ENCODE peak calls at places on chromosomes 12 and 14, in eight cellular contexts. One of them, this sample, is unnamed.

GRCh38 chr14:74641581-74641980 is 29.5 kb upstream of the LTBP2 start:
- DNase-seq in lower leg skin: no peak
- DNase-seq in uterus: no peak
- DNase-seq in spleen: peak; percentile 34
- DNase-seq in stomach: no peak
- DNase-seq in ovary: no peak
- DNase-seq in HCT116: no peak
- DNase-seq in transverse colon: no peak
- DNase-seq in this sample: no peak

GRCh38 chr14:65200454-65200853 is 98.1 kb upstream of the MAX start:
- DNase-seq in transverse colon: no peak
- DNase-seq in spleen: no peak
- DNase-seq in lower leg skin: no peak
- DNase-seq in ovary: no peak
- DNase-seq in uterus: no peak
- DNase-seq in HCT116: no peak
- DNase-seq in stomach: no peak
- DNase-seq in this sample: no peak

GRCh38 chr12:30880061-30880460 is 46.5 kb upstream of the TSPAN11 start:
- DNase-seq in lower leg skin: no peak
- DNase-seq in transverse colon: no peak
- DNase-seq in uterus: no peak
- DNase-seq in HCT116: no peak
- DNase-seq in spleen: no peak
- DNase-seq in ovary: no peak
- DNase-seq in stomach: no peak
- DNase-seq in this sample: no peak

GRCh38 chr12:87670448-87670847 is 358.8 kb downstream of the C12orf50 start:
- DNase-seq in spleen: no peak
- DNase-seq in uterus: no peak
- DNase-seq in ovary: no peak
- DNase-seq in lower leg skin: no peak
- DNase-seq in stomach: no peak
- DNase-seq in transverse colon: no peak
- DNase-seq in HCT116: no peak
- DNase-seq in this sample: no peak

GRCh38 chr14:22213110-22213509 is 375.9 kb downstream of the DAD1 start:
- DNase-seq in HCT116: no peak
- DNase-seq in ovary: no peak
- DNase-seq in transverse colon: no peak
- DNase-seq in uterus: no peak
- DNase-seq in spleen: no peak
- DNase-seq in lower leg skin: no peak
- DNase-seq in stomach: no peak
- DNase-seq in this sample: no peak

GRCh38 chr12:83389237-83389996 is 702.7 kb downstream of the TMTC2 start:
- DNase-seq in spleen: no peak
- DNase-seq in lower leg skin: no peak
- DNase-seq in transverse colon: peak; percentile 9
- DNase-seq in HCT116: peak; percentile 18
- DNase-seq in stomach: no peak
- DNase-seq in uterus: no peak
- DNase-seq in ovary: no peak
- DNase-seq in this sample: peak; percentile 7

GRCh38 chr12:50764861-50765324 is 992 bp downstream of the ATF1 start:
- DNase-seq in spleen: no peak
- DNase-seq in ovary: no peak
- DNase-seq in stomach: no peak
- DNase-seq in transverse colon: peak; percentile 39
- DNase-seq in uterus: peak; percentile 26
- DNase-seq in HCT116: no peak
- DNase-seq in lower leg skin: peak; percentile 23
- DNase-seq in this sample: no peak

GRCh38 chr14:85466678-85467077 is 63.3 kb upstream of the FLRT2 start:
- DNase-seq in transverse colon: no peak
- DNase-seq in uterus: no peak
- DNase-seq in HCT116: no peak
- DNase-seq in stomach: no peak
- DNase-seq in spleen: no peak
- DNase-seq in lower leg skin: no peak
- DNase-seq in ovary: no peak
- DNase-seq in this sample: no peak

GRCh38 chr14:67618617-67619063 is 1.1 kb upstream of the ARG2 start:
- DNase-seq in uterus: peak; percentile 17
- DNase-seq in transverse colon: no peak
- DNase-seq in stomach: no peak
- DNase-seq in HCT116: no peak
- DNase-seq in ovary: no peak
- DNase-seq in lower leg skin: no peak
- DNase-seq in spleen: no peak
- DNase-seq in this sample: peak; percentile 22

GRCh38 chr12:94222351-94222750 is 74.0 kb downstream of the PLXNC1 start:
- DNase-seq in HCT116: no peak
- DNase-seq in stomach: no peak
- DNase-seq in uterus: no peak
- DNase-seq in ovary: no peak
- DNase-seq in transverse colon: no peak
- DNase-seq in lower leg skin: no peak
- DNase-seq in spleen: no peak
- DNase-seq in this sample: no peak

GRCh38 chr12:131137836-131138637 is 184.3 kb downstream of the ADGRD1 start:
- DNase-seq in HCT116: no peak
- DNase-seq in transverse colon: no peak
- DNase-seq in uterus: peak; percentile 73
- DNase-seq in spleen: peak; percentile 67
- DNase-seq in ovary: peak; percentile 69
- DNase-seq in lower leg skin: no peak
- DNase-seq in stomach: no peak
- DNase-seq in this sample: no peak

GRCh38 chr12:71576546-71576945 is 87.1 kb downstream of the ZFC3H1 start:
- DNase-seq in ovary: no peak
- DNase-seq in uterus: no peak
- DNase-seq in transverse colon: no peak
- DNase-seq in HCT116: no peak
- DNase-seq in stomach: no peak
- DNase-seq in lower leg skin: no peak
- DNase-seq in spleen: no peak
- DNase-seq in this sample: peak; percentile 48

GRCh38 chr12:12070674-12071661 is at the start of gene BCL2L14:
- DNase-seq in stomach: no peak
- DNase-seq in ovary: no peak
- DNase-seq in lower leg skin: no peak
- DNase-seq in uterus: no peak
- DNase-seq in HCT116: no peak
- DNase-seq in transverse colon: peak; percentile 46
- DNase-seq in spleen: no peak
- DNase-seq in this sample: peak; percentile 35

GRCh38 chr14:87049886-87050820 is 942.8 kb downstream of the GALC start:
- DNase-seq in HCT116: no peak
- DNase-seq in uterus: no peak
- DNase-seq in lower leg skin: no peak
- DNase-seq in transverse colon: no peak
- DNase-seq in spleen: no peak
- DNase-seq in stomach: no peak
- DNase-seq in ovary: no peak
- DNase-seq in this sample: no peak

GRCh38 chr14:101761881-101762529 is 496 bp downstream of the PPP2R5C start:
- DNase-seq in uterus: peak; percentile 37
- DNase-seq in lower leg skin: no peak
- DNase-seq in transverse colon: peak; percentile 59
- DNase-seq in HCT116: no peak
- DNase-seq in stomach: peak; percentile 54
- DNase-seq in ovary: peak; percentile 69
- DNase-seq in spleen: peak; percentile 90
- DNase-seq in this sample: peak; percentile 37

GRCh38 chr12:127688901-127689428 is 578.0 kb upstream of the TMEM132C start:
- DNase-seq in HCT116: no peak
- DNase-seq in lower leg skin: no peak
- DNase-seq in transverse colon: no peak
- DNase-seq in stomach: no peak
- DNase-seq in uterus: no peak
- DNase-seq in spleen: no peak
- DNase-seq in ovary: no peak
- DNase-seq in this sample: no peak

GRCh38 chr14:94321421-94322271 is 1.5 kb downstream of the SERPINA6 start:
- DNase-seq in spleen: no peak
- DNase-seq in ovary: no peak
- DNase-seq in HCT116: no peak
- DNase-seq in stomach: no peak
- DNase-seq in transverse colon: no peak
- DNase-seq in uterus: no peak
- DNase-seq in lower leg skin: no peak
- DNase-seq in this sample: no peak

GRCh38 chr12:52419656-52420055 is 13.5 kb upstream of the KRT82 start:
- DNase-seq in lower leg skin: no peak
- DNase-seq in stomach: no peak
- DNase-seq in HCT116: no peak
- DNase-seq in spleen: no peak
- DNase-seq in transverse colon: no peak
- DNase-seq in ovary: no peak
- DNase-seq in uterus: no peak
- DNase-seq in this sample: no peak

GRCh38 chr14:90204516-90204915 is 51.8 kb upstream of the PSMC1 start:
- DNase-seq in stomach: no peak
- DNase-seq in ovary: no peak
- DNase-seq in lower leg skin: no peak
- DNase-seq in transverse colon: no peak
- DNase-seq in HCT116: no peak
- DNase-seq in spleen: no peak
- DNase-seq in uterus: no peak
- DNase-seq in this sample: no peak

GRCh38 chr12:43255642-43256041 is 296.4 kb downstream of the ADAMTS20 start:
- DNase-seq in stomach: no peak
- DNase-seq in spleen: no peak
- DNase-seq in transverse colon: no peak
- DNase-seq in ovary: no peak
- DNase-seq in lower leg skin: no peak
- DNase-seq in HCT116: no peak
- DNase-seq in uterus: no peak
- DNase-seq in this sample: no peak

GRCh38 chr12:34400423-34400881 is 378.2 kb downstream of the ALG10 start:
- DNase-seq in spleen: peak; percentile 61
- DNase-seq in transverse colon: peak; percentile 1
- DNase-seq in lower leg skin: no peak
- DNase-seq in HCT116: no peak
- DNase-seq in ovary: peak; percentile 2
- DNase-seq in uterus: peak; percentile 1
- DNase-seq in stomach: peak; percentile 15
- DNase-seq in this sample: peak; percentile 1

GRCh38 chr14:24110060-24110459 is 4.5 kb upstream of the DCAF11 start:
- DNase-seq in stomach: no peak
- DNase-seq in lower leg skin: no peak
- DNase-seq in HCT116: no peak
- DNase-seq in spleen: peak; percentile 38
- DNase-seq in ovary: no peak
- DNase-seq in uterus: no peak
- DNase-seq in transverse colon: no peak
- DNase-seq in this sample: no peak
- H3K4me3 ChIP-seq in stomach: no peak overlapping the region
- H3K4me3 ChIP-seq in lower leg skin: no peak overlapping the region
- H3K4me3 ChIP-seq in HCT116: no peak overlapping the region
- H3K4me3 ChIP-seq in spleen: no peak overlapping the region
- H3K4me3 ChIP-seq in ovary: no peak overlapping the region
- H3K4me3 ChIP-seq in uterus: no peak overlapping the region
- H3K4me3 ChIP-seq in transverse colon: no peak overlapping the region
- H3K4me3 ChIP-seq in this sample: no peak overlapping the region

DNA sequence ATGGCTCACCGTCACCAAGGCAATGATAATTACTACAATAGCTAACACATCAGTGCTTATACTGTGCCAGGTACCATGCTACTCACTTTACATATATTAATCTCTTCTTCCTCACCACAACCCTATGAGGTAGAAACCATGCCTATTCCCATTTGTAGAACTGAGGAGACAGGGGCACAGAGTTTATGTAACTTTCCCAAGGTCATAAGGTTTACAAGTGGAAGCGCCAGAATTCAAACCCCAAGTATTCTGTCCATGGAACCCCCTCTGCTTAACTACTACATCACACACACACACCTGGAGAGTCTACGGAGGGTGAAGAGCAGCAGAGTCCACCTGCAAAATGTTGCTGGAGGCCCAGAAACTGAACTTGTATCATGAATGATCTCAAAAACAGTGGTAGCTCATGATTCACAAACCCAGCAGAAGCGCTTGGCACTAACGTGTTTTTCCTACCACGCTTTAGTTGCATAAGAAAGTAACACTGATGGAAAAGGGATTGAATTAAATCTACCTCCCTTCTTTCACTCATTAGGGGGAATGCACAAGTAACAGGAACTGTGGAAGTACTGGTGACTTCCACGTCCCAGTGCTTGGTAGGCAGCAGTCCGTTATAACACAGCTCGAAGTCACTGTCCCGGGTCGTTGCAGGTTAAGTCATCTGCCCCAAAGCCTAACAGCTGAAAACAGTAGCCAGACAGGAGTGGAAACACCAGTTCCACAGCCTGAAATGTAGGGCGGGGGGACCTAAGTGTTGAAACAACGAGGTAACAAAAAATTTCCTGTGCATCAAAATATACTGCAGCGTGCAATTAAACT is 2.0 kb downstream of the ITPR2 start:
- DNase-seq in transverse colon: no peak
- DNase-seq in stomach: no peak
- DNase-seq in lower leg skin: peak; percentile 23
- DNase-seq in spleen: no peak
- DNase-seq in HCT116: no peak
- DNase-seq in uterus: no peak
- DNase-seq in ovary: no peak
- DNase-seq in this sample: no peak
- TF ChIP-seq POLR2A in transverse colon: no peak
- TF ChIP-seq POLR2A in stomach: no peak
- TF ChIP-seq POLR2A in lower leg skin: no peak
- TF ChIP-seq POLR2A in spleen: no peak
- TF ChIP-seq POLR2A in HCT116: no peak
- TF ChIP-seq POLR2A in uterus: no peak
- TF ChIP-seq POLR2A in ovary: no peak
- TF ChIP-seq POLR2A in this sample: no peak

GRCh38 chr12:79174656-79175055 is 310.1 kb downstream of the SYT1 start:
- DNase-seq in spleen: no peak
- DNase-seq in stomach: no peak
- DNase-seq in HCT116: peak; percentile 42
- DNase-seq in transverse colon: no peak
- DNase-seq in ovary: no peak
- DNase-seq in lower leg skin: no peak
- DNase-seq in uterus: no peak
- DNase-seq in this sample: no peak
- TF ChIP-seq CTCF in spleen: no peak
- TF ChIP-seq CTCF in stomach: no peak
- TF ChIP-seq CTCF in HCT116: no peak
- TF ChIP-seq CTCF in transverse colon: peak; percentile 10
- TF ChIP-seq CTCF in ovary: no peak
- TF ChIP-seq CTCF in lower leg skin: no peak
- TF ChIP-seq CTCF in uterus: peak; percentile 32
- TF ChIP-seq CTCF in this sample: no peak

DNA sequence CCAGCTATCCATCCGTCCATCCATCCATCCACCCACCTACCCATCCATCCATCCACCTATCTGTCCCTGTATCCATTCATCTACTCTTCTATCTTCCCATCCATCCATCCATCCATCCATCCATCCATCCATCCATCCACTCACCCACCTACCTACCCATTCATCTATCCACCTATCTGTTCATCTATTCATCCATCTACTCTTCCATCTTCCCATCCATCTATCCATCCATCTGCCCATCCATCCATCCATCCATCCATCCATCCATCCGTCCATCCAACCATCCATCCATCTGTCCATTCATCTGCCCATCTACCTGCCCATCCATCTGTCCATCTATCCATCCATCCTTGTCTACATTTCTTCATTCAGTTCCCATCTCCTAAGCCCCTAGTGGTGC is 17.8 kb upstream of the HHIPL1 start:
- DNase-seq in HCT116: no peak
- DNase-seq in uterus: no peak
- DNase-seq in ovary: no peak
- DNase-seq in stomach: no peak
- DNase-seq in spleen: no peak
- DNase-seq in transverse colon: no peak
- DNase-seq in lower leg skin: no peak
- DNase-seq in this sample: no peak
- H3K4me3 ChIP-seq in HCT116: no peak overlapping the region
- H3K4me3 ChIP-seq in uterus: no peak overlapping the region
- H3K4me3 ChIP-seq in ovary: no peak overlapping the region
- H3K4me3 ChIP-seq in stomach: no peak overlapping the region
- H3K4me3 ChIP-seq in spleen: no peak overlapping the region
- H3K4me3 ChIP-seq in transverse colon: no peak overlapping the region
- H3K4me3 ChIP-seq in lower leg skin: no peak overlapping the region
- H3K4me3 ChIP-seq in this sample: no peak overlapping the region